ENCODE peak calls at places on chromosomes 11 and 22, in four cellular contexts. One of them, this sample, is unnamed.

GRCh38 chr11:41983458-41983857 is 524.0 kb upstream of the LRRC4C start:
- DNase-seq in HAP-1: no peak
- DNase-seq in head of caudate nucleus: no peak
- DNase-seq in RPMI7951: no peak
- DNase-seq in this sample: no peak

GRCh38 chr11:71222318-71223080 is 29.9 kb downstream of the SHANK2 start:
- DNase-seq in HAP-1: no peak
- DNase-seq in head of caudate nucleus: no peak
- DNase-seq in RPMI7951: no peak
- DNase-seq in this sample: no peak

GRCh38 chr11:75107187-75107586 is 10.5 kb upstream of the OR2AT4 start:
- DNase-seq in HAP-1: no peak
- DNase-seq in head of caudate nucleus: no peak
- DNase-seq in RPMI7951: peak; percentile 38
- DNase-seq in this sample: no peak

GRCh38 chr11:126637800-126638175 is 282.3 kb downstream of the ST3GAL4 start:
- DNase-seq in HAP-1: no peak
- DNase-seq in head of caudate nucleus: no peak
- DNase-seq in RPMI7951: peak; percentile 71
- DNase-seq in this sample: no peak

GRCh38 chr11:73995731-73996130 is 13.1 kb upstream of the UCP2 start:
- DNase-seq in HAP-1: no peak
- DNase-seq in head of caudate nucleus: no peak
- DNase-seq in RPMI7951: no peak
- DNase-seq in this sample: no peak

GRCh38 chr11:100469835-100470234 is 217.3 kb upstream of the ARHGAP42 start:
- DNase-seq in HAP-1: no peak
- DNase-seq in head of caudate nucleus: no peak
- DNase-seq in RPMI7951: no peak
- DNase-seq in this sample: no peak

GRCh38 chr22:41526802-41527799 is 17.2 kb downstream of the POLR3H start:
- DNase-seq in HAP-1: peak; percentile 65
- DNase-seq in head of caudate nucleus: peak; percentile 81
- DNase-seq in RPMI7951: peak; percentile 16
- DNase-seq in this sample: peak; percentile 63

GRCh38 chr11:36296925-36297604 is 977 bp downstream of the PRR5L start:
- DNase-seq in HAP-1: no peak
- DNase-seq in head of caudate nucleus: no peak
- DNase-seq in RPMI7951: peak; percentile 18
- DNase-seq in this sample: no peak

GRCh38 chr11:70397336-70397982 is 870 bp upstream of the CTTN start:
- DNase-seq in HAP-1: peak; percentile 48
- DNase-seq in head of caudate nucleus: no peak
- DNase-seq in RPMI7951: peak; percentile 45
- DNase-seq in this sample: peak; percentile 49

GRCh38 chr11:24437123-24437522 is 59.7 kb upstream of the LUZP2 start:
- DNase-seq in HAP-1: no peak
- DNase-seq in head of caudate nucleus: no peak
- DNase-seq in RPMI7951: no peak
- DNase-seq in this sample: no peak

GRCh38 chr11:105132716-105133511 is 6.7 kb downstream of the CARD18 start:
- DNase-seq in HAP-1: no peak
- DNase-seq in head of caudate nucleus: no peak
- DNase-seq in RPMI7951: peak; percentile 23
- DNase-seq in this sample: no peak

GRCh38 chr11:18939314-18939713 is at the start of gene MRGPRX1:
- DNase-seq in HAP-1: no peak
- DNase-seq in head of caudate nucleus: no peak
- DNase-seq in RPMI7951: no peak
- DNase-seq in this sample: no peak

GRCh38 chr11:134145715-134146114 is 76.8 kb downstream of the JAM3 start:
- DNase-seq in HAP-1: no peak
- DNase-seq in head of caudate nucleus: no peak
- DNase-seq in RPMI7951: no peak
- DNase-seq in this sample: no peak

GRCh38 chr11:102390667-102391449 is 43.8 kb downstream of the BIRC2 start:
- DNase-seq in HAP-1: peak; percentile 75
- DNase-seq in head of caudate nucleus: peak; percentile 84
- DNase-seq in RPMI7951: peak; percentile 66
- DNase-seq in this sample: peak; percentile 81

GRCh38 chr11:3014314-3014938 is 22.3 kb upstream of the NAP1L4 start:
- DNase-seq in HAP-1: no peak
- DNase-seq in head of caudate nucleus: no peak
- DNase-seq in RPMI7951: no peak
- DNase-seq in this sample: no peak

GRCh38 chr22:22358686-22359085 is 114.1 kb downstream of the VPREB1 start:
- DNase-seq in HAP-1: no peak
- DNase-seq in head of caudate nucleus: no peak
- DNase-seq in RPMI7951: no peak
- DNase-seq in this sample: no peak

GRCh38 chr11:69170704-69171103 is 15.0 kb downstream of the SMIM38 start:
- DNase-seq in HAP-1: no peak
- DNase-seq in head of caudate nucleus: no peak
- DNase-seq in RPMI7951: no peak
- DNase-seq in this sample: no peak

GRCh38 chr11:61739413-61739812 is 13.0 kb upstream of the MYRF start:
- DNase-seq in HAP-1: no peak
- DNase-seq in head of caudate nucleus: no peak
- DNase-seq in RPMI7951: no peak
- DNase-seq in this sample: no peak

GRCh38 chr11:36500315-36500721 is 9.8 kb downstream of the TRAF6 start:
- DNase-seq in HAP-1: peak; percentile 14
- DNase-seq in head of caudate nucleus: no peak
- DNase-seq in RPMI7951: peak; percentile 90
- DNase-seq in this sample: no peak

GRCh38 chr22:18954333-18954732 is 18.2 kb upstream of the PRODH start:
- DNase-seq in HAP-1: peak; percentile 85
- DNase-seq in head of caudate nucleus: peak; percentile 78
- DNase-seq in RPMI7951: peak; percentile 37
- DNase-seq in this sample: peak; percentile 87

GRCh38 chr22:41478891-41479521 is 10.1 kb downstream of the ACO2 start:
- DNase-seq in HAP-1: no peak
- DNase-seq in head of caudate nucleus: no peak
- DNase-seq in RPMI7951: no peak
- DNase-seq in this sample: no peak

GRCh38 chr11:82398300-82398815 is 335.3 kb downstream of the FAM181B start:
- DNase-seq in HAP-1: no peak
- DNase-seq in head of caudate nucleus: no peak
- DNase-seq in RPMI7951: no peak
- DNase-seq in this sample: no peak

GRCh38 chr11:117822522-117823033 is 2.0 kb downstream of the FXYD2 start:
- DNase-seq in HAP-1: no peak
- DNase-seq in head of caudate nucleus: no peak
- DNase-seq in RPMI7951: no peak
- DNase-seq in this sample: no peak

GRCh38 chr11:86069408-86070086 is 663 bp upstream of the PICALM start:
- DNase-seq in HAP-1: no peak
- DNase-seq in head of caudate nucleus: no peak
- DNase-seq in RPMI7951: peak; percentile 96
- DNase-seq in this sample: peak; percentile 56

GRCh38 chr22:37095113-37095512 is 14.4 kb downstream of the TMPRSS6 start:
- DNase-seq in HAP-1: no peak
- DNase-seq in head of caudate nucleus: no peak
- DNase-seq in RPMI7951: no peak
- DNase-seq in this sample: no peak

GRCh38 chr11:12769834-12770345 is 95.7 kb downstream of the TEAD1 start:
- DNase-seq in HAP-1: peak; percentile 21
- DNase-seq in head of caudate nucleus: no peak
- DNase-seq in RPMI7951: peak; percentile 66
- DNase-seq in this sample: no peak

GRCh38 chr22:45310331-45311032 is 748 bp downstream of the FAM118A start:
- DNase-seq in HAP-1: peak; percentile 26
- DNase-seq in head of caudate nucleus: no peak
- DNase-seq in RPMI7951: no peak
- DNase-seq in this sample: no peak

GRCh38 chr22:35192121-35192918 is 65.0 kb upstream of the HMGXB4 start:
- DNase-seq in HAP-1: no peak
- DNase-seq in head of caudate nucleus: no peak
- DNase-seq in RPMI7951: peak; percentile 76
- DNase-seq in this sample: no peak

GRCh38 chr11:1938343-1939005 is 8.7 kb upstream of the MRPL23 start:
- DNase-seq in HAP-1: no peak
- DNase-seq in head of caudate nucleus: no peak
- DNase-seq in RPMI7951: no peak
- DNase-seq in this sample: no peak